ENCODE peak calls at places on chromosomes 13 and 19, in six cellular contexts. One of them, this sample, is unnamed.

GRCh38 chr19:45137179-45137761 is 23.5 kb downstream of the NKPD1 start:
- DNase-seq in HFF-Myc: no peak
- DNase-seq in pancreas: no peak
- DNase-seq in WTC11: no peak
- DNase-seq in activated T-cell treated with anti-CD3 and anti-CD28 coated beads for 48 hours: no peak
- DNase-seq in mesenteric fat pad: no peak
- DNase-seq in this sample: no peak

GRCh38 chr19:6423499-6424189 is 967 bp downstream of the KHSRP start:
- DNase-seq in HFF-Myc: no peak
- DNase-seq in pancreas: no peak
- DNase-seq in WTC11: peak
- DNase-seq in activated T-cell treated with anti-CD3 and anti-CD28 coated beads for 48 hours: peak
- DNase-seq in mesenteric fat pad: no peak
- DNase-seq in this sample: peak

GRCh38 chr13:53197424-53197823 is 168.8 kb downstream of the OLFM4 start:
- DNase-seq in HFF-Myc: no peak
- DNase-seq in pancreas: no peak
- DNase-seq in WTC11: no peak
- DNase-seq in activated T-cell treated with anti-CD3 and anti-CD28 coated beads for 48 hours: no peak
- DNase-seq in mesenteric fat pad: no peak
- DNase-seq in this sample: no peak

GRCh38 chr19:48835734-48836088 is 580 bp downstream of the HSD17B14 start:
- DNase-seq in HFF-Myc: peak
- DNase-seq in pancreas: peak
- DNase-seq in WTC11: peak
- DNase-seq in activated T-cell treated with anti-CD3 and anti-CD28 coated beads for 48 hours: peak
- DNase-seq in mesenteric fat pad: peak
- DNase-seq in this sample: peak

GRCh38 chr19:18416778-18417249 is 2.4 kb upstream of the SSBP4 start:
- DNase-seq in HFF-Myc: peak
- DNase-seq in pancreas: peak
- DNase-seq in WTC11: peak
- DNase-seq in activated T-cell treated with anti-CD3 and anti-CD28 coated beads for 48 hours: peak
- DNase-seq in mesenteric fat pad: peak
- DNase-seq in this sample: peak

GRCh38 chr13:26679411-26679810 is 81.2 kb downstream of the GPR12 start:
- DNase-seq in HFF-Myc: no peak
- DNase-seq in pancreas: no peak
- DNase-seq in WTC11: no peak
- DNase-seq in activated T-cell treated with anti-CD3 and anti-CD28 coated beads for 48 hours: no peak
- DNase-seq in mesenteric fat pad: no peak
- DNase-seq in this sample: no peak

GRCh38 chr19:13503570-13504235 is 2.6 kb downstream of the CACNA1A start:
- DNase-seq in HFF-Myc: no peak
- DNase-seq in pancreas: no peak
- DNase-seq in WTC11: no peak
- DNase-seq in activated T-cell treated with anti-CD3 and anti-CD28 coated beads for 48 hours: no peak
- DNase-seq in mesenteric fat pad: no peak
- DNase-seq in this sample: no peak

GRCh38 chr19:46700704-46701103 is 16.2 kb downstream of the PRKD2 start:
- DNase-seq in HFF-Myc: no peak
- DNase-seq in pancreas: no peak
- DNase-seq in WTC11: no peak
- DNase-seq in activated T-cell treated with anti-CD3 and anti-CD28 coated beads for 48 hours: no peak
- DNase-seq in mesenteric fat pad: no peak
- DNase-seq in this sample: no peak

GRCh38 chr13:36148436-36148835 is 17.3 kb upstream of the DCLK1 start:
- DNase-seq in HFF-Myc: no peak
- DNase-seq in pancreas: no peak
- DNase-seq in WTC11: no peak
- DNase-seq in activated T-cell treated with anti-CD3 and anti-CD28 coated beads for 48 hours: no peak
- DNase-seq in mesenteric fat pad: no peak
- DNase-seq in this sample: peak

GRCh38 chr13:23554000-23554399 is 16.2 kb upstream of the TNFRSF19 start:
- DNase-seq in HFF-Myc: no peak
- DNase-seq in pancreas: no peak
- DNase-seq in WTC11: no peak
- DNase-seq in activated T-cell treated with anti-CD3 and anti-CD28 coated beads for 48 hours: no peak
- DNase-seq in mesenteric fat pad: no peak
- DNase-seq in this sample: no peak

GRCh38 chr19:50759886-50760285 is 10.4 kb upstream of the GPR32 start:
- DNase-seq in HFF-Myc: no peak
- DNase-seq in pancreas: no peak
- DNase-seq in WTC11: no peak
- DNase-seq in activated T-cell treated with anti-CD3 and anti-CD28 coated beads for 48 hours: no peak
- DNase-seq in mesenteric fat pad: no peak
- DNase-seq in this sample: peak

GRCh38 chr13:97538193-97538592 is 104.2 kb downstream of the RAP2A start:
- DNase-seq in HFF-Myc: no peak
- DNase-seq in pancreas: no peak
- DNase-seq in WTC11: no peak
- DNase-seq in activated T-cell treated with anti-CD3 and anti-CD28 coated beads for 48 hours: no peak
- DNase-seq in mesenteric fat pad: no peak
- DNase-seq in this sample: no peak

GRCh38 chr13:112060899-112061366 is 6.0 kb upstream of the SOX1 start:
- DNase-seq in HFF-Myc: no peak
- DNase-seq in pancreas: no peak
- DNase-seq in WTC11: peak
- DNase-seq in activated T-cell treated with anti-CD3 and anti-CD28 coated beads for 48 hours: no peak
- DNase-seq in mesenteric fat pad: no peak
- DNase-seq in this sample: no peak

GRCh38 chr13:46551410-46552301 is 1.3 kb upstream of the LRCH1 start:
- DNase-seq in HFF-Myc: peak
- DNase-seq in pancreas: peak
- DNase-seq in WTC11: peak
- DNase-seq in activated T-cell treated with anti-CD3 and anti-CD28 coated beads for 48 hours: peak
- DNase-seq in mesenteric fat pad: no peak
- DNase-seq in this sample: peak

GRCh38 chr19:47419037-47419783 is at the start of gene MEIS3:
- DNase-seq in HFF-Myc: no peak
- DNase-seq in pancreas: no peak
- DNase-seq in WTC11: no peak
- DNase-seq in activated T-cell treated with anti-CD3 and anti-CD28 coated beads for 48 hours: no peak
- DNase-seq in mesenteric fat pad: no peak
- DNase-seq in this sample: peak

GRCh38 chr13:46546084-46546786 is 6.7 kb upstream of the LRCH1 start:
- DNase-seq in HFF-Myc: no peak
- DNase-seq in pancreas: no peak
- DNase-seq in WTC11: no peak
- DNase-seq in activated T-cell treated with anti-CD3 and anti-CD28 coated beads for 48 hours: no peak
- DNase-seq in mesenteric fat pad: no peak
- DNase-seq in this sample: no peak

GRCh38 chr13:40352385-40352778 is 314.1 kb downstream of the FOXO1 start:
- DNase-seq in HFF-Myc: no peak
- DNase-seq in pancreas: no peak
- DNase-seq in WTC11: no peak
- DNase-seq in activated T-cell treated with anti-CD3 and anti-CD28 coated beads for 48 hours: no peak
- DNase-seq in mesenteric fat pad: no peak
- DNase-seq in this sample: no peak

GRCh38 chr19:56639217-56639616 is 3.7 kb upstream of the SMIM17 start:
- DNase-seq in HFF-Myc: peak
- DNase-seq in pancreas: no peak
- DNase-seq in WTC11: no peak
- DNase-seq in activated T-cell treated with anti-CD3 and anti-CD28 coated beads for 48 hours: no peak
- DNase-seq in mesenteric fat pad: no peak
- DNase-seq in this sample: peak

GRCh38 chr19:39188960-39189359 is 7.8 kb upstream of the NCCRP1 start:
- DNase-seq in HFF-Myc: no peak
- DNase-seq in pancreas: no peak
- DNase-seq in WTC11: no peak
- DNase-seq in activated T-cell treated with anti-CD3 and anti-CD28 coated beads for 48 hours: no peak
- DNase-seq in mesenteric fat pad: no peak
- DNase-seq in this sample: no peak

GRCh38 chr13:26971990-26972888 is 199.4 kb downstream of the USP12 start:
- DNase-seq in HFF-Myc: no peak
- DNase-seq in pancreas: peak
- DNase-seq in WTC11: peak
- DNase-seq in activated T-cell treated with anti-CD3 and anti-CD28 coated beads for 48 hours: peak
- DNase-seq in mesenteric fat pad: no peak
- DNase-seq in this sample: peak

GRCh38 chr13:60654405-60654804 is 257.4 kb downstream of the TDRD3 start:
- DNase-seq in HFF-Myc: no peak
- DNase-seq in pancreas: peak
- DNase-seq in WTC11: peak
- DNase-seq in activated T-cell treated with anti-CD3 and anti-CD28 coated beads for 48 hours: no peak
- DNase-seq in mesenteric fat pad: no peak
- DNase-seq in this sample: peak

GRCh38 chr13:30872685-30873443 is 33.2 kb upstream of the MEDAG start:
- DNase-seq in HFF-Myc: peak
- DNase-seq in pancreas: no peak
- DNase-seq in WTC11: peak
- DNase-seq in activated T-cell treated with anti-CD3 and anti-CD28 coated beads for 48 hours: no peak
- DNase-seq in mesenteric fat pad: no peak
- DNase-seq in this sample: peak

GRCh38 chr13:98405690-98406344 is 171.1 kb downstream of the STK24 start:
- DNase-seq in HFF-Myc: no peak
- DNase-seq in pancreas: no peak
- DNase-seq in WTC11: no peak
- DNase-seq in activated T-cell treated with anti-CD3 and anti-CD28 coated beads for 48 hours: no peak
- DNase-seq in mesenteric fat pad: no peak
- DNase-seq in this sample: peak

GRCh38 chr13:36275190-36276002 is 22.2 kb downstream of the CCDC169 start:
- DNase-seq in HFF-Myc: no peak
- DNase-seq in pancreas: no peak
- DNase-seq in WTC11: no peak
- DNase-seq in activated T-cell treated with anti-CD3 and anti-CD28 coated beads for 48 hours: no peak
- DNase-seq in mesenteric fat pad: no peak
- DNase-seq in this sample: peak